ENCODE peak calls at places on chromosomes 3 and 15, in nine cellular contexts. C, M, K, I, F, B, E, N and Q are unnamed samples. For H3K27me3, the result is how much of the 10 kb centered on the place peaks cover.

GRCh38 chr3:118932822-118933558 is 101.7 kb downstream of the IGSF11 start:
- DNase-seq in C (peak), M (peak), K (no peak), I (peak), F (no peak), B (no peak), E (peak), N (peak), Q (no peak)

GRCh38 chr3:188507244-188507720 is 353.3 kb downstream of the LPP start:
- DNase-seq in C (no peak), M (peak), K (no peak), I (no peak), F (no peak), B (peak), E (no peak), N (no peak), Q (peak)

GRCh38 chr3:34292605-34293300 is 494.3 kb downstream of the PDCD6IP start:
- DNase-seq in C (no peak), M (no peak), K (no peak), I (no peak), F (no peak), B (no peak), E (no peak), N (no peak), Q (no peak)

GRCh38 chr15:45729146-45729545 is 94.3 kb downstream of the SQOR start:
- DNase-seq in C (no peak), M (no peak), K (no peak), I (no peak), F (no peak), B (peak), E (no peak), N (no peak), Q (no peak)

GRCh38 chr3:35200056-35200455 is 439.3 kb upstream of the ARPP21 start:
- DNase-seq in C (no peak), M (no peak), K (no peak), I (no peak), F (no peak), B (no peak), E (no peak), N (no peak), Q (peak)

GRCh38 chr3:23810342-23811116 is 4.8 kb downstream of the UBE2E1 start:
- DNase-seq in C (peak), M (peak), K (no peak), I (peak), F (no peak), B (no peak), E (peak), N (peak), Q (no peak)

GRCh38 chr3:123344175-123344908 is 104.5 kb downstream of the ADCY5 start:
- DNase-seq in C (no peak), M (peak), K (no peak), I (no peak), F (no peak), B (peak), E (peak), N (no peak), Q (peak)

GRCh38 chr15:52228928-52229327 is 37.7 kb upstream of the GNB5 start:
- DNase-seq in C (no peak), M (no peak), K (no peak), I (peak), F (no peak), B (no peak), E (no peak), N (no peak), Q (no peak)

GRCh38 chr15:48928877-48929538 is 34.7 kb downstream of the SHC4 start:
- DNase-seq in C (no peak), M (no peak), K (no peak), I (no peak), F (no peak), B (peak), E (no peak), N (no peak), Q (peak)

DNA sequence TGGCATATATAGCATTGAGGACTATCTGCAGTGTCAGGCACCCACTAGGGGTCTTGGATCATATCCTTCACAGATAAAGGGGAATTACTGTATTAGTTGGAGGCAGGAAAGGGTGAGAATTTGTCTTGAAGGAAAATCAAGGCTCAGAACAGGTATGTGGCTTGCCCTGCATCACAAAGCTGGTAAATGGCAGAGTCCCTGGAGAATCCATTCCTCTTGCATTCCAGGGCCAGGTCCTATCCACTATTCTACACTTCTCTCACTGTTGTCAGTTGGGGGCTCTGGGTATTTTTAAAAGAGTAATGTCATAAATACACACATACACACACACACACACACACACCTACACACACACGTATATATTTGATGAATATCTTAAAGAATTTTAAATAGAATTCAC is 19.8 kb upstream of the FGF12 start:
- DNase-seq in C (no peak), M (no peak), K (no peak), I (no peak), F (no peak), B (no peak), E (no peak), N (no peak), Q (no peak)
- H3K4me3 ChIP-seq in C (no peak), M (no peak), K (no peak), I (no peak), F (no peak), B (no peak), E (no peak), N (no peak), Q (no peak)

GRCh38 chr3:11721114-11721440 is 77.4 kb upstream of the VGLL4 start:
- DNase-seq in C (no peak), M (no peak), K (no peak), I (no peak), F (no peak), B (no peak), E (no peak), N (no peak), Q (no peak)

GRCh38 chr3:11718582-11719405 is 75.1 kb upstream of the VGLL4 start:
- DNase-seq in C (peak), M (peak), K (peak), I (peak), F (no peak), B (peak), E (peak), N (peak), Q (peak)

GRCh38 chr3:11719406-11720219 is 75.9 kb upstream of the VGLL4 start:
- DNase-seq in C (peak), M (peak), K (peak), I (peak), F (no peak), B (peak), E (peak), N (peak), Q (peak)

GRCh38 chr3:11717768-11718581 is 74.3 kb upstream of the VGLL4 start:
- DNase-seq in C (no peak), M (no peak), K (no peak), I (no peak), F (no peak), B (peak), E (no peak), N (no peak), Q (peak)

GRCh38 chr3:11720220-11721113 is 76.8 kb upstream of the VGLL4 start:
- DNase-seq in C (peak), M (peak), K (peak), I (peak), F (no peak), B (peak), E (peak), N (peak), Q (peak)
- TF ChIP-seq CTCF in C (no peak), M (no peak), K (peak), I (no peak), F (no peak), B (no peak), E (no peak), N (no peak), Q (no peak)

GRCh38 chr3:184512621-184513020 is 49.0 kb upstream of the EPHB3 start:
- DNase-seq in C (no peak), M (no peak), K (no peak), I (no peak), F (no peak), B (no peak), E (no peak), N (no peak), Q (no peak)
- H3K27me3 ChIP-seq in C (under half), M (under half), K (under half), I (under half), F (half or more), B (half or more), E (half or more), N (under half), Q (under half)

GRCh38 chr15:40942865-40943264 is 10.4 kb upstream of the CHAC1 start:
- DNase-seq in C (no peak), M (no peak), K (no peak), I (no peak), F (no peak), B (no peak), E (no peak), N (peak), Q (no peak)
- H3K4me3 ChIP-seq in C (peak), M (peak), K (peak), I (no peak), F (no peak), B (no peak), E (no peak), N (no peak), Q (no peak)

GRCh38 chr3:14273886-14274517 is 95.4 kb downstream of the LSM3 start:
- DNase-seq in C (no peak), M (no peak), K (no peak), I (no peak), F (no peak), B (peak), E (no peak), N (no peak), Q (no peak)

GRCh38 chr3:14274537-14274936 is 95.9 kb downstream of the LSM3 start:
- DNase-seq in C (no peak), M (no peak), K (no peak), I (no peak), F (no peak), B (no peak), E (no peak), N (no peak), Q (no peak)

GRCh38 chr3:14275962-14276909 is 97.6 kb downstream of the LSM3 start:
- DNase-seq in C (no peak), M (no peak), K (no peak), I (no peak), F (no peak), B (no peak), E (no peak), N (no peak), Q (no peak)

GRCh38 chr3:14277557-14277956 is 98.9 kb downstream of the LSM3 start:
- DNase-seq in C (no peak), M (no peak), K (no peak), I (no peak), F (no peak), B (no peak), E (no peak), N (no peak), Q (no peak)

DNA sequence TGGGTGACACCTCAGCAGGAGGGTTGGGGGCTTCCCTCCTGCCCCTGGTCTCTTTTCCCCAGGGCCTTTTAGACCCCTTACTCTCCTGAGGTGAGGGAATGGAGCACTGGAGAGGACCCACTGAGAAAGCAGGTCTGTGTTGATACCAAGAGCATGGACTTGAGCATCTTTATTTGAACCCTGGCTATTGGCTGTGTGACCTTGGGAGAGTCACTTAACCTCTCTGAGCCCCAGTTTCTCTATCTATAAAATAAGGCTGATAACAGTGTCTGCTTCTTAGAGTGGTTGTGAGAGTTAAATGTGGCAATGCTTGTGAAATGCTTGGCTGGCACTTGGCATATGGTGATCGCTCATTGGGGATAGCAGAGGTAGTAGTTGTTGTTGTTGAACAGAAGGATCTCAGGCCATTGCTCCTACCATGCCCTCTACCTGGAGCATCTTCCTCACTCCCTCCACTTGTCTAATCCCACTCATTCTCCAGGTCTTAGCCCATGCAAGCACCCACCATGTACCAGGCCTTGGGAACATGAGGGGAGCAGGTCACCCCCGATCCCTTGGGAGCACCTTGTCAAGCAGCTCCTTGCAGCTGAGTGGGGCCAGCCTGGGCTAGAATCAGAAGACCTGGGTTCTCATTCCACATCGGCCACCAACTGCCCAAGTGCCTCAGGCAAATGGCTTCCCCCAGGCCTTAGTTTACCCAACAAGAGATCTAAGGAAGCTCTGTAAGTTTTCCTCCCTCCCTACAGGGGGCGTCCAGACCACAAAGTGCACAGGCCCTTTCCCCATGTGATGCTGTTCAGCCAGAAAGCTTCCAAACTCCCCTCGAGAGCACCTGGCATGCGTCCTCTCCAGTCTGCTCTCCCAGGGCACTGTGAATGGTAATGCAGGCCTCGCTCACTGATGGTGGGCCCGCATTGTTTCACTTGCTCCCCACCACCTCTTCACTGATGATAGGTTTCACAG is 96.7 kb downstream of the LSM3 start:
- DNase-seq in C (no peak), M (no peak), K (no peak), I (no peak), F (no peak), B (no peak), E (no peak), N (no peak), Q (no peak)
- TF ChIP-seq CTCF in C (no peak), M (peak), K (no peak), I (no peak), F (no peak), B (peak), E (no peak), N (no peak), Q (peak)

GRCh38 chr15:78239811-78240210 is 5.4 kb upstream of the ACSBG1 start:
- DNase-seq in C (no peak), M (no peak), K (no peak), I (no peak), F (no peak), B (no peak), E (no peak), N (no peak), Q (no peak)
- H3K27me3 ChIP-seq in C (under half), M (under half), K (under half), I (under half), F (under half), B (under half), E (under half), N (under half), Q (under half)

DNA sequence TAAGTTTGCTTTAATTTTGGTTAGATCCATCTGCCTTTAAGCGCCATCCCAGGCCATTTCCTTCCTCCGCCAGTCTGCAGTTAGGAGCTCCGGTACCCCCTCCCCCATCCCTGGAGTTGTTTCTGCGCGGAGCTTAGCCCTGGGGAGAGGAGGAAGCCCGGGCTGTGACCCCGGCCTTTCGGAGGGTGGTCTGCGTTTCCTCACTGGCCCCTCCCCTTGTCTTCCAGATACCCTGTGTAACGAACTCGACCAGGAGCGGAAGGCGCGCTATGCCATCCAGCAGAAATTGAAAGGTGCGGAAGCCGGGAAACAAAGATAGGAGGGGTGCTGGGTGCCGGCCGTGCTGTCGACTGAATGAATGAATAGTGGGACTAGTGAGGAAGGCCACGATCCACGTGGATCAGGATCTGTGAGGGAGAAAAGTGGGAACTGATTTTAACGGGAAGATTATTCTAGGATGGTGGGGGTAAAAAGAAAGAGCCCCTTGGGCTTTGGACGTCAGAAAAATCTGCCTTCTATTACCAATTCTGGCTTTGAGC is 6.8 kb downstream of the RNU6-1 start:
- DNase-seq in C (no peak), M (no peak), K (no peak), I (no peak), F (no peak), B (no peak), E (peak), N (no peak), Q (no peak)
- H3K4me3 ChIP-seq in C (no peak), M (peak), K (peak), I (peak), F (no peak), B (peak), E (no peak), N (no peak), Q (peak)